ENCODE peak calls at places on chromosome 4, in nine cellular contexts. One of them, this sample, is unnamed. For H3K27me3 and H3K4me1, the result is how much of the 10 kb centered on the place peaks cover.

GRCh38 chr4:38210396-38211114 is 250.4 kb downstream of the PTTG2 start:
- DNase-seq in tibial nerve: no peak
- DNase-seq in CD8-positive, alpha-beta memory T cell: no peak
- DNase-seq in GM23248: peak
- DNase-seq in pancreas: no peak
- DNase-seq in fibroblast of lung: peak
- DNase-seq in PC-9: no peak
- DNase-seq in spleen: no peak
- DNase-seq in uterus: no peak
- DNase-seq in this sample: peak

GRCh38 chr4:138035781-138036258 is 206.3 kb downstream of the SLC7A11 start:
- DNase-seq in tibial nerve: peak
- DNase-seq in CD8-positive, alpha-beta memory T cell: no peak
- DNase-seq in GM23248: peak
- DNase-seq in pancreas: no peak
- DNase-seq in fibroblast of lung: peak
- DNase-seq in PC-9: no peak
- DNase-seq in spleen: no peak
- DNase-seq in uterus: no peak
- DNase-seq in this sample: no peak

GRCh38 chr4:73234712-73235111 is 23.9 kb downstream of the ANKRD17 start:
- DNase-seq in tibial nerve: no peak
- DNase-seq in CD8-positive, alpha-beta memory T cell: no peak
- DNase-seq in GM23248: no peak
- DNase-seq in pancreas: no peak
- DNase-seq in fibroblast of lung: no peak
- DNase-seq in PC-9: no peak
- DNase-seq in spleen: no peak
- DNase-seq in uterus: no peak
- DNase-seq in this sample: no peak

GRCh38 chr4:158169931-158170690 is 2.7 kb downstream of the GASK1B start:
- DNase-seq in tibial nerve: no peak
- DNase-seq in CD8-positive, alpha-beta memory T cell: no peak
- DNase-seq in GM23248: peak
- DNase-seq in pancreas: no peak
- DNase-seq in fibroblast of lung: peak
- DNase-seq in PC-9: no peak
- DNase-seq in spleen: no peak
- DNase-seq in uterus: no peak
- DNase-seq in this sample: peak

GRCh38 chr4:86508436-86508835 is 85.7 kb upstream of the PTPN13 start:
- DNase-seq in tibial nerve: no peak
- DNase-seq in CD8-positive, alpha-beta memory T cell: no peak
- DNase-seq in GM23248: peak
- DNase-seq in pancreas: no peak
- DNase-seq in fibroblast of lung: peak
- DNase-seq in PC-9: no peak
- DNase-seq in spleen: no peak
- DNase-seq in uterus: no peak
- DNase-seq in this sample: no peak

GRCh38 chr4:6942238-6942800 is 32.7 kb downstream of the TBC1D14 start:
- DNase-seq in tibial nerve: no peak
- DNase-seq in CD8-positive, alpha-beta memory T cell: peak
- DNase-seq in GM23248: peak
- DNase-seq in pancreas: no peak
- DNase-seq in fibroblast of lung: peak
- DNase-seq in PC-9: peak
- DNase-seq in spleen: peak
- DNase-seq in uterus: peak
- DNase-seq in this sample: no peak

GRCh38 chr4:165635951-165636350 is 237.1 kb upstream of the TLL1 start:
- DNase-seq in tibial nerve: no peak
- DNase-seq in CD8-positive, alpha-beta memory T cell: no peak
- DNase-seq in GM23248: no peak
- DNase-seq in pancreas: no peak
- DNase-seq in fibroblast of lung: no peak
- DNase-seq in PC-9: no peak
- DNase-seq in spleen: no peak
- DNase-seq in uterus: no peak
- DNase-seq in this sample: no peak

GRCh38 chr4:8108261-8108660 is 50.4 kb downstream of the ABLIM2 start:
- DNase-seq in tibial nerve: no peak
- DNase-seq in CD8-positive, alpha-beta memory T cell: no peak
- DNase-seq in GM23248: no peak
- DNase-seq in pancreas: peak
- DNase-seq in fibroblast of lung: no peak
- DNase-seq in PC-9: no peak
- DNase-seq in spleen: no peak
- DNase-seq in uterus: no peak
- DNase-seq in this sample: peak

GRCh38 chr4:4217123-4217522 is 9.6 kb downstream of the OTOP1 start:
- DNase-seq in tibial nerve: no peak
- DNase-seq in CD8-positive, alpha-beta memory T cell: no peak
- DNase-seq in GM23248: peak
- DNase-seq in pancreas: no peak
- DNase-seq in fibroblast of lung: peak
- DNase-seq in PC-9: no peak
- DNase-seq in spleen: no peak
- DNase-seq in uterus: no peak
- DNase-seq in this sample: no peak

GRCh38 chr4:6444587-6444986 is 27.8 kb downstream of the PPP2R2C start:
- DNase-seq in tibial nerve: no peak
- DNase-seq in CD8-positive, alpha-beta memory T cell: no peak
- DNase-seq in GM23248: no peak
- DNase-seq in pancreas: no peak
- DNase-seq in fibroblast of lung: no peak
- DNase-seq in PC-9: no peak
- DNase-seq in spleen: no peak
- DNase-seq in uterus: no peak
- DNase-seq in this sample: no peak

GRCh38 chr4:5712517-5712916 is 1.5 kb downstream of the EVC start:
- DNase-seq in tibial nerve: no peak
- DNase-seq in CD8-positive, alpha-beta memory T cell: no peak
- DNase-seq in GM23248: peak
- DNase-seq in pancreas: no peak
- DNase-seq in fibroblast of lung: peak
- DNase-seq in PC-9: no peak
- DNase-seq in spleen: no peak
- DNase-seq in uterus: no peak
- DNase-seq in this sample: no peak

GRCh38 chr4:46432923-46433322 is 43.0 kb upstream of the GABRA2 start:
- DNase-seq in tibial nerve: no peak
- DNase-seq in CD8-positive, alpha-beta memory T cell: no peak
- DNase-seq in GM23248: peak
- DNase-seq in pancreas: no peak
- DNase-seq in fibroblast of lung: peak
- DNase-seq in PC-9: no peak
- DNase-seq in spleen: no peak
- DNase-seq in uterus: no peak
- DNase-seq in this sample: no peak

GRCh38 chr4:186485621-186486062 is 69.7 kb downstream of the MTNR1A start:
- DNase-seq in tibial nerve: peak
- DNase-seq in CD8-positive, alpha-beta memory T cell: no peak
- DNase-seq in GM23248: peak
- DNase-seq in pancreas: no peak
- DNase-seq in fibroblast of lung: peak
- DNase-seq in PC-9: no peak
- DNase-seq in spleen: no peak
- DNase-seq in uterus: no peak
- DNase-seq in this sample: peak

GRCh38 chr4:24510091-24510490 is 74.3 kb downstream of the DHX15 start:
- DNase-seq in tibial nerve: no peak
- DNase-seq in CD8-positive, alpha-beta memory T cell: no peak
- DNase-seq in GM23248: no peak
- DNase-seq in pancreas: no peak
- DNase-seq in fibroblast of lung: no peak
- DNase-seq in PC-9: no peak
- DNase-seq in spleen: no peak
- DNase-seq in uterus: no peak
- DNase-seq in this sample: no peak

GRCh38 chr4:3523628-3524221 is 8.5 kb downstream of the LRPAP1 start:
- DNase-seq in tibial nerve: no peak
- DNase-seq in CD8-positive, alpha-beta memory T cell: peak
- DNase-seq in GM23248: no peak
- DNase-seq in pancreas: peak
- DNase-seq in fibroblast of lung: no peak
- DNase-seq in PC-9: no peak
- DNase-seq in spleen: peak
- DNase-seq in uterus: peak
- DNase-seq in this sample: peak

GRCh38 chr4:120886183-120886582 is 36.3 kb downstream of the PRDM5 start:
- DNase-seq in tibial nerve: no peak
- DNase-seq in CD8-positive, alpha-beta memory T cell: no peak
- DNase-seq in GM23248: no peak
- DNase-seq in pancreas: no peak
- DNase-seq in fibroblast of lung: no peak
- DNase-seq in PC-9: no peak
- DNase-seq in spleen: no peak
- DNase-seq in uterus: no peak
- DNase-seq in this sample: no peak

GRCh38 chr4:102562995-102563394 is 61.8 kb downstream of the NFKB1 start:
- DNase-seq in tibial nerve: no peak
- DNase-seq in CD8-positive, alpha-beta memory T cell: no peak
- DNase-seq in GM23248: peak
- DNase-seq in pancreas: no peak
- DNase-seq in fibroblast of lung: peak
- DNase-seq in PC-9: no peak
- DNase-seq in spleen: no peak
- DNase-seq in uterus: no peak
- DNase-seq in this sample: no peak

GRCh38 chr4:102560743-102561341 is 59.7 kb downstream of the NFKB1 start:
- DNase-seq in tibial nerve: no peak
- DNase-seq in CD8-positive, alpha-beta memory T cell: no peak
- DNase-seq in GM23248: no peak
- DNase-seq in pancreas: no peak
- DNase-seq in fibroblast of lung: no peak
- DNase-seq in PC-9: no peak
- DNase-seq in spleen: no peak
- DNase-seq in uterus: no peak
- DNase-seq in this sample: no peak

GRCh38 chr4:102564399-102564921 is 63.3 kb downstream of the NFKB1 start:
- DNase-seq in tibial nerve: no peak
- DNase-seq in CD8-positive, alpha-beta memory T cell: no peak
- DNase-seq in GM23248: peak
- DNase-seq in pancreas: no peak
- DNase-seq in fibroblast of lung: peak
- DNase-seq in PC-9: no peak
- DNase-seq in spleen: no peak
- DNase-seq in uterus: no peak
- DNase-seq in this sample: no peak

GRCh38 chr4:102557636-102558035 is 56.5 kb downstream of the NFKB1 start:
- DNase-seq in tibial nerve: no peak
- DNase-seq in CD8-positive, alpha-beta memory T cell: no peak
- DNase-seq in GM23248: no peak
- DNase-seq in pancreas: no peak
- DNase-seq in fibroblast of lung: no peak
- DNase-seq in PC-9: no peak
- DNase-seq in spleen: no peak
- DNase-seq in uterus: no peak
- DNase-seq in this sample: no peak

DNA sequence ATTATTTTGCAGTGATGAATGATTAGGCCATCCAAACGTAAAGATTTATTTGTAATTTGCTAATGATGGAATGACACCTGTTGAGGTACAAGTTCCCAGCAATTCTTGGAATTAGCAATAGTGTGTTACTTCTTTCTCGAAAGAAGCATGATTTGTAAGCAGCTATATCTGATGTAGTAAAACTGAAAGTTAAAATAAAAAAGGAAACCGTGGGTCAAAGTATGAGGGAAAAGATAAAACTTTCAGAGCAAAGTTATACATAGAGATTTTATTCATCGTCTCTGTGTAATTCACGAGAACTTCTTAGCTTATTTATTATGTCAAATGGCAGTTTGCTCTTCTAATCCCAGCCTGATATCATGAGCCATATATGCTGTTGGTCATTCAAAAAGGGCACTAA is 59.0 kb downstream of the NFKB1 start:
- DNase-seq in tibial nerve: no peak
- DNase-seq in CD8-positive, alpha-beta memory T cell: no peak
- DNase-seq in GM23248: no peak
- DNase-seq in pancreas: no peak
- DNase-seq in fibroblast of lung: no peak
- DNase-seq in PC-9: no peak
- DNase-seq in spleen: no peak
- DNase-seq in uterus: no peak
- DNase-seq in this sample: no peak
- H3K4me3 ChIP-seq in tibial nerve: no peak
- H3K4me3 ChIP-seq in CD8-positive, alpha-beta memory T cell: peak
- H3K4me3 ChIP-seq in GM23248: no peak
- H3K4me3 ChIP-seq in pancreas: no peak
- H3K4me3 ChIP-seq in fibroblast of lung: no peak
- H3K4me3 ChIP-seq in PC-9: no peak
- H3K4me3 ChIP-seq in spleen: no peak
- H3K4me3 ChIP-seq in uterus: peak
- H3K4me3 ChIP-seq in this sample: no peak

GRCh38 chr4:185357220-185357619 is 38.5 kb downstream of the LRP2BP start:
- DNase-seq in tibial nerve: no peak
- DNase-seq in CD8-positive, alpha-beta memory T cell: no peak
- DNase-seq in GM23248: peak
- DNase-seq in pancreas: no peak
- DNase-seq in fibroblast of lung: no peak
- DNase-seq in PC-9: no peak
- DNase-seq in spleen: no peak
- DNase-seq in uterus: no peak
- DNase-seq in this sample: no peak
- H3K27me3 ChIP-seq in tibial nerve: under half
- H3K27me3 ChIP-seq in CD8-positive, alpha-beta memory T cell: under half
- H3K27me3 ChIP-seq in GM23248: under half
- H3K27me3 ChIP-seq in pancreas: under half
- H3K27me3 ChIP-seq in fibroblast of lung: under half
- H3K27me3 ChIP-seq in PC-9: under half
- H3K27me3 ChIP-seq in spleen: under half
- H3K27me3 ChIP-seq in uterus: under half
- H3K27me3 ChIP-seq in this sample: under half

GRCh38 chr4:56468097-56468422 is 643 bp downstream of the SRP72 start:
- DNase-seq in tibial nerve: no peak
- DNase-seq in CD8-positive, alpha-beta memory T cell: peak
- DNase-seq in GM23248: peak
- DNase-seq in pancreas: no peak
- DNase-seq in fibroblast of lung: peak
- DNase-seq in PC-9: peak
- DNase-seq in spleen: no peak
- DNase-seq in uterus: no peak
- DNase-seq in this sample: no peak
- H3K4me1 ChIP-seq in tibial nerve: under half
- H3K4me1 ChIP-seq in CD8-positive, alpha-beta memory T cell: under half
- H3K4me1 ChIP-seq in GM23248: under half
- H3K4me1 ChIP-seq in pancreas: under half
- H3K4me1 ChIP-seq in fibroblast of lung: under half
- H3K4me1 ChIP-seq in PC-9: under half
- H3K4me1 ChIP-seq in spleen: under half
- H3K4me1 ChIP-seq in uterus: under half
- H3K4me1 ChIP-seq in this sample: under half

DNA sequence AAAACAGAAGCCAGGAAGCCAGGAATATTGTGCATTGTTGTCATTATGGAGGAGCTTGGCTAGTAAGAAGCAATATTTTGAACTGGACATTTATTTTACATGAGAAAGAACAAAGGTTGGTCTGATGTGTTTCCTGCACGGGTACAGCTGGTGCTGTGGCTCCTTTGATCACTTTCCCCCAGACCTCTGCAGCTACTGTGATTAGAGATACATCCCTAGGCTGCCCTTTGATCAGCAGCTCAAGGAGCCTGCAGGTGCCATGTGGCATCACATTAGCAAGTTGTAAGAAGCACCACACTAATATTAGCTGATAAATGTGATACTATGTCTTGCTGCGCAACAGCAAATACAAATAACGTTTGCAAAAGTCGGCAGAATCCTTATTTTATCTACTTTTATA is 2.5 kb downstream of the PDGFC start:
- DNase-seq in tibial nerve: no peak
- DNase-seq in CD8-positive, alpha-beta memory T cell: no peak
- DNase-seq in GM23248: no peak
- DNase-seq in pancreas: no peak
- DNase-seq in fibroblast of lung: no peak
- DNase-seq in PC-9: no peak
- DNase-seq in spleen: no peak
- DNase-seq in uterus: no peak
- DNase-seq in this sample: no peak
- H3K4me3 ChIP-seq in tibial nerve: peak
- H3K4me3 ChIP-seq in CD8-positive, alpha-beta memory T cell: no peak
- H3K4me3 ChIP-seq in GM23248: peak
- H3K4me3 ChIP-seq in pancreas: no peak
- H3K4me3 ChIP-seq in fibroblast of lung: peak
- H3K4me3 ChIP-seq in PC-9: peak
- H3K4me3 ChIP-seq in spleen: no peak
- H3K4me3 ChIP-seq in uterus: peak
- H3K4me3 ChIP-seq in this sample: peak